ENCODE peak calls at places on chromosomes 3 and 15, in six cellular contexts. D, H, M, O, F and Q are unnamed samples.

GRCh38 chr3:171428892-171429291 is 31.3 kb downstream of the TNIK start:
- DNase-seq in H (no peak), M (no peak), O (no peak), D (no peak), F (no peak), Q (no peak)

GRCh38 chr15:38635170-38635569 is 70.6 kb upstream of the RASGRP1 start:
- DNase-seq in F (no peak), H (no peak), M (no peak), O (no peak), D (no peak), Q (peak)

GRCh38 chr3:107309312-107309711 is 67.9 kb upstream of the CCDC54 start:
- DNase-seq in D (no peak), O (no peak), H (no peak), M (no peak), F (no peak), Q (no peak)

GRCh38 chr15:64070965-64071851 is 22.4 kb downstream of the CIAO2A start:
- DNase-seq in H (no peak), D (no peak), O (peak), M (no peak), F (peak), Q (no peak)

GRCh38 chr15:101016581-101016980 is 97.4 kb downstream of the LRRK1 start:
- DNase-seq in M (no peak), O (no peak), F (no peak), D (no peak), H (no peak), Q (no peak)

GRCh38 chr15:83475551-83475950 is 28.4 kb downstream of the SH3GL3 start:
- DNase-seq in H (no peak), M (no peak), D (no peak), O (no peak), F (peak), Q (no peak)

GRCh38 chr3:76370749-76371148 is 585.4 kb upstream of the ZNF717 start:
- DNase-seq in D (no peak), H (no peak), M (no peak), F (peak), O (no peak), Q (no peak)

GRCh38 chr3:66592927-66593625 is 92.3 kb upstream of the LRIG1 start:
- DNase-seq in D (no peak), M (no peak), F (peak), O (no peak), H (no peak), Q (no peak)

GRCh38 chr3:192409838-192410683 is 317.3 kb downstream of the FGF12 start:
- DNase-seq in M (no peak), D (peak), O (peak), H (no peak), F (peak), Q (peak)

GRCh38 chr3:146163584-146163983 is 2.6 kb upstream of the PLOD2 start:
- DNase-seq in O (no peak), H (no peak), F (peak), D (no peak), M (no peak), Q (no peak)

GRCh38 chr3:154244644-154245043 is 79.6 kb downstream of the DHX36 start:
- DNase-seq in D (no peak), O (no peak), H (no peak), M (no peak), F (peak), Q (no peak)

GRCh38 chr3:115022214-115022613 is 124.9 kb downstream of the ZBTB20 start:
- DNase-seq in O (no peak), H (no peak), D (no peak), F (no peak), M (no peak), Q (no peak)

GRCh38 chr15:66646308-66646707 is 55.7 kb upstream of the SMAD6 start:
- DNase-seq in F (peak), H (no peak), M (no peak), O (no peak), D (no peak), Q (no peak)

GRCh38 chr15:77898811-77899730 is 178.4 kb downstream of the TBC1D2B start:
- DNase-seq in F (no peak), O (no peak), H (no peak), D (peak), M (no peak), Q (no peak)

GRCh38 chr3:103977417-103977816 is 1389.3 kb upstream of the ALCAM start:
- DNase-seq in F (no peak), O (no peak), H (no peak), D (no peak), M (no peak), Q (no peak)

GRCh38 chr3:187736418-187736871 is 8.8 kb downstream of the BCL6 start:
- DNase-seq in O (peak), D (no peak), H (no peak), M (no peak), F (peak), Q (no peak)

GRCh38 chr15:73388256-73388781 is 19.6 kb upstream of the HCN4 start:
- DNase-seq in H (no peak), D (no peak), F (peak), O (no peak), M (no peak), Q (no peak)

GRCh38 chr3:128598884-128599664 is 51.5 kb downstream of the RPN1 start:
- DNase-seq in D (no peak), H (no peak), M (no peak), F (no peak), O (no peak), Q (no peak)

GRCh38 chr3:155702745-155703581 is 41.9 kb downstream of the PLCH1 start:
- DNase-seq in D (no peak), F (no peak), O (no peak), H (no peak), M (no peak), Q (peak)

GRCh38 chr3:37139567-37140052 is 34.8 kb downstream of the LRRFIP2 start:
- DNase-seq in M (no peak), D (no peak), H (no peak), F (no peak), O (no peak), Q (no peak)

GRCh38 chr3:105715372-105715771 is 153.4 kb downstream of the CBLB start:
- DNase-seq in H (no peak), O (no peak), F (peak), D (no peak), M (no peak), Q (no peak)

GRCh38 chr15:42736178-42736792 is 643 bp downstream of the CDAN1 start:
- DNase-seq in D (no peak), M (no peak), O (no peak), H (no peak), F (peak), Q (no peak)

GRCh38 chr3:15601399-15602145 is at the start of the genes BTD and HACL1:
- DNase-seq in M (no peak), F (peak), O (peak), H (peak), D (peak), Q (peak)

GRCh38 chr3:63943678-63944077 is 31.5 kb upstream of the SCAANT1 start:
- DNase-seq in F (no peak), D (no peak), M (no peak), O (no peak), H (no peak), Q (no peak)

GRCh38 chr3:19155375-19155774 is 7.1 kb downstream of the KCNH8 start:
- DNase-seq in D (no peak), M (peak), H (no peak), F (no peak), O (peak), Q (no peak)

GRCh38 chr3:72274511-72275295 is 489.8 kb upstream of the PROK2 start:
- DNase-seq in H (no peak), O (peak), D (no peak), F (peak), M (peak), Q (peak)

GRCh38 chr3:146646251-146646650 is 41.1 kb upstream of the PLSCR5 start:
- DNase-seq in F (no peak), O (no peak), D (no peak), M (no peak), H (no peak), Q (no peak)

GRCh38 chr3:27642796-27643195 is 79.3 kb downstream of the EOMES start:
- DNase-seq in O (no peak), D (no peak), F (no peak), M (no peak), H (no peak), Q (no peak)

GRCh38 chr3:17579289-17580031 is 163.0 kb downstream of the TBC1D5 start:
- DNase-seq in D (no peak), O (no peak), H (no peak), F (peak), M (no peak), Q (no peak)

GRCh38 chr15:93087825-93088199 is 1.2 kb downstream of the RGMA start:
- DNase-seq in M (peak), O (peak), D (peak), H (peak), F (peak), Q (peak)

GRCh38 chr15:27398631-27399030 is 427.6 kb downstream of the GABRG3 start:
- DNase-seq in O (no peak), F (no peak), M (no peak), D (no peak), H (no peak), Q (no peak)

GRCh38 chr15:58513681-58514336 is 82.0 kb downstream of the LIPC start:
- DNase-seq in D (no peak), H (no peak), O (no peak), F (no peak), M (no peak), Q (no peak)

GRCh38 chr3:194450341-194450740 is 36.5 kb downstream of the ATP13A3 start:
- DNase-seq in O (no peak), F (peak), D (no peak), H (no peak), M (no peak), Q (no peak)

GRCh38 chr3:142633073-142633472 is 36.9 kb downstream of the PLS1 start:
- DNase-seq in M (no peak), O (no peak), D (no peak), F (no peak), H (no peak), Q (no peak)